ENCODE peak calls at places on chromosomes 5 and 9, in six cellular contexts. M is Caco-2, S is stomach, X is dorsolateral prefrontal cortex, J is skeletal muscle cell, L is foreskin fibroblast. P is an unnamed sample.
A peak's percentile ranks its signal among the peaks of the same experiment; 100 is the strongest.

GRCh38 chr5:139849942-139850341 is 54.3 kb downstream of the PSD2 start:
- DNase-seq in M (no peak), J (no peak), S (no peak), X (no peak), L (no peak), P (no peak)

GRCh38 chr5:170427672-170428236 is 38.6 kb upstream of the KCNMB1 start:
- DNase-seq in L (no peak), M (no peak), X (no peak), S (no peak), J (peak; percentile 20), P (no peak)

GRCh38 chr9:1157836-1158235 is 107.7 kb downstream of the DMRT2 start:
- DNase-seq in M (no peak), J (no peak), L (no peak), X (no peak), S (no peak), P (no peak)

GRCh38 chr5:138468966-138469539 is 3.8 kb downstream of the EGR1 start:
- DNase-seq in M (no peak), X (no peak), S (peak; percentile 51), L (no peak), J (no peak), P (no peak)

GRCh38 chr5:174073088-174073487 is 27.6 kb downstream of the NSG2 start:
- DNase-seq in S (no peak), M (no peak), L (no peak), X (no peak), J (no peak), P (no peak)

GRCh38 chr5:98414938-98415337 is 358.5 kb upstream of the RGMB start:
- DNase-seq in J (peak; percentile 87), L (peak; percentile 95), M (no peak), S (no peak), X (no peak), P (no peak)

GRCh38 chr5:57174128-57174849 is 430 bp downstream of the GPBP1 start:
- DNase-seq in L (peak; percentile 48), M (peak; percentile 54), S (peak; percentile 41), X (peak; percentile 49), J (no peak), P (no peak)

GRCh38 chr5:1055896-1056610 is 47.5 kb downstream of the NKD2 start:
- DNase-seq in L (no peak), S (no peak), J (no peak), X (no peak), M (no peak), P (no peak)

GRCh38 chr5:43421450-43422133 is 9.4 kb upstream of the CCL28 start:
- DNase-seq in L (no peak), S (no peak), X (no peak), M (no peak), J (no peak), P (peak; percentile 34)

GRCh38 chr5:66881475-66882161 is 285.4 kb downstream of the MAST4 start:
- DNase-seq in M (no peak), L (peak; percentile 62), X (no peak), S (peak; percentile 70), J (no peak), P (no peak)

GRCh38 chr5:1479581-1480188 is 34.4 kb upstream of the SLC6A3 start:
- DNase-seq in S (peak; percentile 37), M (peak; percentile 23), J (peak; percentile 40), L (peak; percentile 67), X (no peak), P (no peak)

GRCh38 chr5:133667217-133667616 is 54.9 kb upstream of the FSTL4 start:
- DNase-seq in L (no peak), X (no peak), J (no peak), S (no peak), M (no peak), P (peak; percentile 1)

GRCh38 chr5:176810687-176811501 is 535 bp downstream of the UNC5A start:
- DNase-seq in L (peak; percentile 42), S (no peak), M (no peak), J (no peak), X (peak; percentile 70), P (no peak)

GRCh38 chr5:132384506-132384905 is 15.0 kb downstream of the SLC22A5 start:
- DNase-seq in J (no peak), L (no peak), X (no peak), M (no peak), S (peak; percentile 63), P (peak; percentile 61)

GRCh38 chr5:52015760-52016159 is 632.5 kb downstream of the ISL1 start:
- DNase-seq in S (no peak), L (no peak), X (no peak), M (no peak), J (no peak), P (no peak)

GRCh38 chr5:180673371-180674252 is 24.2 kb upstream of the FLT4 start:
- DNase-seq in X (no peak), L (no peak), S (no peak), M (no peak), J (no peak), P (peak; percentile 22)

DNA sequence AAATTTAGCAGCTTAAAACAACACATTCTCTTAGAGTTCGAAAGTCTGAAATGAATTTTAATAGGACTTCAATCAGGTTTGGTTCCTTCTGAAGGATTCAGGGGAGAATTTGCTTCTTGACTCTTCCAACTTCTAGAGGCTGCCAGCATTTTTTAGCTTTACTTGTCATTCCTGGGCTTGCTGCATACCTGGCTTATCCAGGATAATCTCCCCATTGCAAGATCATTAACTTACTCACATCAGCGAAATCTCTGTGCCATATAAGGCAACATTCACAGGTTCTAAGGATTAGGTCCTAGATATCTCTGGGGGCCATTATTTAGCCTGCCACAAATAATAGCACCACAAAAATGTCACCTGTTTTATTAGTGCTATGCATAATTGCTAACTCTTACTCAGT is 46.2 kb upstream of the PCSK5 start:
- DNase-seq in S (no peak), J (no peak), L (no peak), X (no peak), M (peak; percentile 3), P (no peak)
- H3K4me3 ChIP-seq in S (no peak overlapping the region), J (no peak overlapping the region), L (no peak overlapping the region), X (no peak overlapping the region), M (no peak overlapping the region), P (no peak overlapping the region)

GRCh38 chr5:150512368-150512747 is 4.4 kb downstream of the NDST1 start:
- DNase-seq in J (no peak), L (peak; percentile 40), S (peak; percentile 55), M (no peak), X (no peak), P (no peak)

GRCh38 chr5:150509992-150510391 is 2.1 kb downstream of the NDST1 start:
- DNase-seq in L (no peak), J (no peak), X (no peak), M (no peak), S (no peak), P (no peak)

GRCh38 chr5:150511641-150512367 is 3.9 kb downstream of the NDST1 start:
- DNase-seq in J (no peak), M (peak; percentile 61), L (peak; percentile 94), X (no peak), S (peak; percentile 69), P (no peak)

GRCh38 chr5:150508828-150509227 is 897 bp downstream of the NDST1 start:
- DNase-seq in X (no peak), L (no peak), S (no peak), M (no peak), J (no peak), P (no peak)

GRCh38 chr5:150510460-150511263 is 2.7 kb downstream of the NDST1 start:
- DNase-seq in M (peak; percentile 86), S (peak; percentile 80), J (no peak), X (no peak), L (peak; percentile 47), P (no peak)
- H3K4me3 ChIP-seq in M (no peak overlapping the region), S (no peak overlapping the region), J (no peak overlapping the region), X (no peak overlapping the region), L (no peak overlapping the region), P (no peak overlapping the region)

GRCh38 chr9:26689041-26689440 is 203.6 kb downstream of the CAAP1 start:
- DNase-seq in J (no peak), X (no peak), S (no peak), L (no peak), M (no peak), P (no peak)
- H3K4me3 ChIP-seq in J (no peak overlapping the region), X (no peak overlapping the region), S (no peak overlapping the region), L (no peak overlapping the region), M (no peak overlapping the region), P (no peak overlapping the region)

GRCh38 chr9:130263601-130264413 is 1.8 kb upstream of the HMCN2 start:
- DNase-seq in L (peak; percentile 17), X (no peak), S (no peak), J (no peak), M (no peak), P (no peak)

GRCh38 chr9:130267930-130268329 is 2.4 kb downstream of the HMCN2 start:
- DNase-seq in M (no peak), X (no peak), L (no peak), J (no peak), S (no peak), P (no peak)

GRCh38 chr9:130264414-130265350 is 878 bp upstream of the HMCN2 start:
- DNase-seq in M (no peak), L (no peak), X (no peak), S (no peak), J (no peak), P (no peak)

GRCh38 chr9:130266236-130267098 is 907 bp downstream of the HMCN2 start:
- DNase-seq in X (no peak), M (no peak), S (no peak), J (no peak), L (no peak), P (peak; percentile 93)

GRCh38 chr9:130265431-130266235 is at the start of gene HMCN2:
- DNase-seq in S (no peak), L (peak; percentile 24), X (no peak), M (no peak), J (no peak), P (no peak)
- H3K4me3 ChIP-seq in S (peak within 1 kb of the TSS; percentile 41), L (no peak within 1 kb of the TSS), X (peak within 1 kb of the TSS; percentile 37), M (no peak within 1 kb of the TSS), J (no peak within 1 kb of the TSS), P (peak within 1 kb of the TSS; percentile 41)